ENCODE peak calls at places on chromosomes 4 and X, in eight cellular contexts. H, K, P, Y, T, C, D and E are unnamed samples.

GRCh38 chr4:170243662-170244288 is 154.0 kb upstream of the AADAT start:
- DNase-seq in K (no peak), Y (no peak), P (peak), D (peak), T (no peak), H (no peak), C (no peak), E (no peak)

GRCh38 chr4:39763714-39764572 is 66.0 kb downstream of the UBE2K start:
- DNase-seq in K (no peak), P (no peak), T (no peak), Y (peak), D (no peak), H (no peak), C (no peak), E (no peak)

GRCh38 chr4:140233811-140234696 is 80.1 kb upstream of the MAML3 start:
- DNase-seq in H (no peak), P (peak), T (no peak), Y (no peak), D (peak), C (no peak), K (no peak), E (no peak)

GRCh38 chr4:76987153-76987562 is 37.6 kb downstream of the SEPTIN11 start:
- DNase-seq in C (no peak), K (no peak), P (no peak), T (no peak), D (no peak), H (no peak), Y (no peak), E (no peak)

GRCh38 chr4:154389142-154389541 is 102.5 kb downstream of the DCHS2 start:
- DNase-seq in Y (no peak), H (no peak), K (no peak), T (no peak), C (no peak), D (no peak), P (no peak), E (no peak)

GRCh38 chrX:9055354-9055753 is 21.4 kb upstream of the FAM9B start:
- DNase-seq in P (no peak), H (no peak), T (no peak), K (no peak), C (no peak), Y (no peak), D (no peak), E (no peak)

GRCh38 chrX:118928126-118928525 is 46.3 kb upstream of the LONRF3 start:
- DNase-seq in H (no peak), D (no peak), P (no peak), K (no peak), Y (no peak), C (no peak), T (no peak), E (no peak)

GRCh38 chr4:169952236-169953088 is 73.7 kb downstream of the MFAP3L start:
- DNase-seq in H (no peak), D (no peak), K (no peak), P (no peak), T (no peak), Y (peak), C (no peak), E (no peak)

GRCh38 chrX:30971761-30972603 is 82.9 kb upstream of the TAB3 start:
- DNase-seq in C (no peak), D (peak), H (peak), K (no peak), P (peak), T (peak), Y (peak), E (no peak)

GRCh38 chr4:126583509-126583908 is 1049.2 kb upstream of the INTU start:
- DNase-seq in D (no peak), K (no peak), C (no peak), P (peak), H (no peak), Y (no peak), T (no peak), E (no peak)

GRCh38 chr4:119666653-119667091 is 38.1 kb upstream of the PDE5A start:
- DNase-seq in K (no peak), C (no peak), H (no peak), P (no peak), Y (no peak), D (no peak), T (no peak), E (no peak)

GRCh38 chrX:68417651-68418050 is 15.6 kb downstream of the OPHN1 start:
- DNase-seq in H (no peak), T (no peak), D (no peak), K (no peak), Y (no peak), P (peak), C (no peak), E (no peak)

GRCh38 chrX:124476562-124476961 is 130.2 kb downstream of the SH2D1A start:
- DNase-seq in K (no peak), C (no peak), T (no peak), H (no peak), Y (no peak), P (no peak), D (no peak), E (no peak)

GRCh38 chrX:134931550-134931949 is 59.2 kb upstream of the SMIM10 start:
- DNase-seq in Y (no peak), C (no peak), P (no peak), T (no peak), K (no peak), H (no peak), D (no peak), E (no peak)

GRCh38 chr4:169436734-169437133 is 166.0 kb upstream of the SH3RF1 start:
- DNase-seq in K (no peak), C (no peak), H (no peak), D (no peak), P (no peak), T (no peak), Y (no peak), E (no peak)

GRCh38 chr4:85039526-85039925 is 73.0 kb upstream of the WDFY3 start:
- DNase-seq in H (no peak), D (no peak), P (peak), Y (no peak), C (no peak), T (no peak), K (no peak), E (no peak)

GRCh38 chrX:151039351-151039750 is 56.2 kb downstream of the HMGB3 start:
- DNase-seq in H (no peak), D (no peak), T (no peak), Y (no peak), K (no peak), C (no peak), P (no peak), E (no peak)

GRCh38 chrX:144768540-144768939 is 478.8 kb upstream of the SPANXN1 start:
- DNase-seq in T (no peak), K (no peak), C (no peak), D (no peak), H (no peak), P (no peak), Y (no peak), E (no peak)

GRCh38 chr4:109846395-109847098 is 1.4 kb upstream of the LRIT3 start:
- DNase-seq in T (no peak), K (no peak), C (no peak), P (no peak), Y (no peak), D (no peak), H (no peak), E (no peak)